ENCODE peak calls at places on chromosomes 5 and 9, in seven cellular contexts. Z is astrocyte of the spinal cord, V is AG04449, P is sigmoid colon, U is AG09319, T is GM12865, W is GM06990. M is an unnamed sample.

GRCh38 chr5:154761062-154761740 is 6.0 kb downstream of the LARP1 start:
- DNase-seq in Z (no peak), V (no peak), P (no peak), U (no peak), T (peak), W (no peak), M (no peak)

GRCh38 chr9:106829666-106830408 is 33.1 kb upstream of the ZNF462 start:
- DNase-seq in Z (no peak), V (no peak), P (no peak), U (no peak), T (no peak), W (no peak), M (no peak)

GRCh38 chr9:31839273-31839672 is 545.2 kb upstream of the ACO1 start:
- DNase-seq in Z (peak), V (no peak), P (no peak), U (no peak), T (no peak), W (no peak), M (no peak)

GRCh38 chr5:73540192-73540591 is 25.2 kb downstream of the ANKRA2 start:
- DNase-seq in Z (peak), V (no peak), P (no peak), U (no peak), T (no peak), W (no peak), M (no peak)

GRCh38 chr5:163586431-163587033 is 81.1 kb downstream of the MAT2B start:
- DNase-seq in Z (peak), V (no peak), P (no peak), U (no peak), T (no peak), W (no peak), M (no peak)

GRCh38 chr5:180799902-180800801 is 2.5 kb downstream of the MGAT1 start:
- DNase-seq in Z (peak), V (no peak), P (no peak), U (no peak), T (no peak), W (no peak), M (no peak)

GRCh38 chr5:93594591-93595419 is 11.8 kb downstream of the NR2F1 start:
- DNase-seq in Z (peak), V (no peak), P (no peak), U (no peak), T (no peak), W (no peak), M (no peak)

GRCh38 chr9:136512651-136513066 is 29.8 kb upstream of the SEC16A start:
- DNase-seq in Z (no peak), V (no peak), P (no peak), U (no peak), T (no peak), W (no peak), M (no peak)

GRCh38 chr9:35105571-35106342 is 2.8 kb upstream of the STOML2 start:
- DNase-seq in Z (no peak), V (no peak), P (no peak), U (no peak), T (no peak), W (no peak), M (no peak)

GRCh38 chr5:78008356-78008967 is 232.3 kb upstream of the TBCA start:
- DNase-seq in Z (peak), V (no peak), P (no peak), U (peak), T (peak), W (peak), M (no peak)

GRCh38 chr5:96881511-96882115 is 5.3 kb downstream of the ERAP2 start:
- DNase-seq in Z (peak), V (peak), P (no peak), U (no peak), T (no peak), W (no peak), M (no peak)

GRCh38 chr5:53087596-53087995 is 22.0 kb downstream of the MOCS2 start:
- DNase-seq in Z (no peak), V (no peak), P (no peak), U (no peak), T (no peak), W (no peak), M (no peak)

GRCh38 chr5:142837274-142837673 is 67.1 kb downstream of the ARHGAP26 start:
- DNase-seq in Z (no peak), V (no peak), P (no peak), U (no peak), T (no peak), W (no peak), M (no peak)

GRCh38 chr9:106456581-106456980 is 406.4 kb upstream of the ZNF462 start:
- DNase-seq in Z (no peak), V (no peak), P (no peak), U (no peak), T (no peak), W (no peak), M (no peak)

GRCh38 chr9:12846035-12846434 is 71.2 kb downstream of the LURAP1L start:
- DNase-seq in Z (no peak), V (no peak), P (no peak), U (no peak), T (no peak), W (no peak), M (no peak)

GRCh38 chr9:86983260-86984255 is 36.3 kb upstream of the GAS1 start:
- DNase-seq in Z (peak), V (peak), P (no peak), U (peak), T (no peak), W (no peak), M (no peak)

GRCh38 chr9:91197232-91198181 is 164.2 kb downstream of the AUH start:
- DNase-seq in Z (peak), V (peak), P (peak), U (peak), T (no peak), W (no peak), M (no peak)

GRCh38 chr5:44275908-44276307 is 113.3 kb downstream of the FGF10 start:
- DNase-seq in Z (no peak), V (no peak), P (no peak), U (no peak), T (no peak), W (no peak), M (no peak)

GRCh38 chr5:96855041-96855872 is 21.0 kb upstream of the ERAP2 start:
- DNase-seq in Z (peak), V (no peak), P (no peak), U (no peak), T (no peak), W (no peak), M (no peak)

GRCh38 chr9:122053056-122053455 is 40.1 kb downstream of the TTLL11 start:
- DNase-seq in Z (no peak), V (no peak), P (no peak), U (no peak), T (no peak), W (no peak), M (no peak)

GRCh38 chr5:143887302-143887638 is 75.3 kb downstream of the HMHB1 start:
- DNase-seq in Z (peak), V (no peak), P (no peak), U (no peak), T (no peak), W (no peak), M (peak)

GRCh38 chr5:168128556-168128955 is 162.9 kb upstream of the WWC1 start:
- DNase-seq in Z (no peak), V (no peak), P (no peak), U (no peak), T (no peak), W (no peak), M (no peak)

GRCh38 chr5:101605700-101606099 is 690.4 kb downstream of the SLCO4C1 start:
- DNase-seq in Z (no peak), V (no peak), P (no peak), U (no peak), T (no peak), W (no peak), M (no peak)

GRCh38 chr9:124320062-124320973 is 62.6 kb downstream of the NEK6 start:
- DNase-seq in Z (peak), V (no peak), P (peak), U (peak), T (peak), W (no peak), M (peak)

GRCh38 chr5:113119271-113119924 is 142.8 kb downstream of the DCP2 start:
- DNase-seq in Z (no peak), V (no peak), P (peak), U (no peak), T (no peak), W (no peak), M (peak)

GRCh38 chr9:37220971-37221370 is 100.6 kb downstream of the ZCCHC7 start:
- DNase-seq in Z (no peak), V (no peak), P (no peak), U (no peak), T (no peak), W (no peak), M (no peak)

GRCh38 chr5:128199611-128200010 is 116.0 kb downstream of the SLC12A2 start:
- DNase-seq in Z (no peak), V (no peak), P (no peak), U (no peak), T (no peak), W (no peak), M (no peak)

GRCh38 chr9:125190371-125190801 is 783 bp upstream of the PPP6C start:
- DNase-seq in Z (no peak), V (no peak), P (no peak), U (no peak), T (peak), W (no peak), M (no peak)

GRCh38 chr5:116614603-116614920 is 39.9 kb upstream of the SEMA6A start:
- DNase-seq in Z (no peak), V (no peak), P (no peak), U (no peak), T (no peak), W (no peak), M (no peak)

GRCh38 chr5:153756540-153756939 is 266.1 kb downstream of the GRIA1 start:
- DNase-seq in Z (peak), V (no peak), P (no peak), U (no peak), T (no peak), W (no peak), M (no peak)

GRCh38 chr5:134003064-134003956 is 1.5 kb downstream of the VDAC1 start:
- DNase-seq in Z (no peak), V (no peak), P (no peak), U (no peak), T (no peak), W (no peak), M (no peak)
- TF ChIP-seq CTCF in Z (no peak), V (no peak), P (no peak), U (no peak), T (no peak), W (no peak), M (no peak)

GRCh38 chr9:114139061-114139460 is 16.3 kb upstream of the COL27A1 start:
- DNase-seq in Z (no peak), V (no peak), P (no peak), U (no peak), T (no peak), W (no peak), M (no peak)

GRCh38 chr9:114137831-114138230 is 17.5 kb upstream of the COL27A1 start:
- DNase-seq in Z (no peak), V (no peak), P (no peak), U (no peak), T (no peak), W (no peak), M (no peak)

GRCh38 chr9:114140850-114141249 is 14.5 kb upstream of the COL27A1 start:
- DNase-seq in Z (no peak), V (no peak), P (no peak), U (no peak), T (no peak), W (no peak), M (no peak)

GRCh38 chr9:114140401-114140800 is 14.9 kb upstream of the COL27A1 start:
- DNase-seq in Z (no peak), V (no peak), P (no peak), U (no peak), T (no peak), W (no peak), M (no peak)

GRCh38 chr9:114138537-114138936 is 16.8 kb upstream of the COL27A1 start:
- DNase-seq in Z (no peak), V (no peak), P (no peak), U (no peak), T (no peak), W (no peak), M (no peak)
- TF ChIP-seq CTCF in Z (no peak), V (no peak), P (no peak), U (no peak), T (no peak), W (no peak), M (no peak)

GRCh38 chr5:177600458-177601018 is 606 bp downstream of the B4GALT7 start:
- DNase-seq in Z (peak), V (no peak), P (no peak), U (no peak), T (peak), W (no peak), M (no peak)

GRCh38 chr5:177603631-177604030 is 3.7 kb downstream of the B4GALT7 start:
- DNase-seq in Z (no peak), V (no peak), P (no peak), U (no peak), T (no peak), W (no peak), M (no peak)

GRCh38 chr5:177602458-177602830 is 2.5 kb downstream of the B4GALT7 start:
- DNase-seq in Z (no peak), V (no peak), P (no peak), U (no peak), T (no peak), W (no peak), M (no peak)

GRCh38 chr5:177601126-177601525 is 1.2 kb downstream of the B4GALT7 start:
- DNase-seq in Z (no peak), V (no peak), P (no peak), U (no peak), T (no peak), W (no peak), M (no peak)

GRCh38 chr5:177601577-177602457 is 1.9 kb downstream of the B4GALT7 start:
- DNase-seq in Z (no peak), V (no peak), P (no peak), U (no peak), T (no peak), W (no peak), M (no peak)
- TF ChIP-seq CTCF in Z (no peak), V (no peak), P (no peak), U (no peak), T (no peak), W (no peak), M (no peak)

DNA sequence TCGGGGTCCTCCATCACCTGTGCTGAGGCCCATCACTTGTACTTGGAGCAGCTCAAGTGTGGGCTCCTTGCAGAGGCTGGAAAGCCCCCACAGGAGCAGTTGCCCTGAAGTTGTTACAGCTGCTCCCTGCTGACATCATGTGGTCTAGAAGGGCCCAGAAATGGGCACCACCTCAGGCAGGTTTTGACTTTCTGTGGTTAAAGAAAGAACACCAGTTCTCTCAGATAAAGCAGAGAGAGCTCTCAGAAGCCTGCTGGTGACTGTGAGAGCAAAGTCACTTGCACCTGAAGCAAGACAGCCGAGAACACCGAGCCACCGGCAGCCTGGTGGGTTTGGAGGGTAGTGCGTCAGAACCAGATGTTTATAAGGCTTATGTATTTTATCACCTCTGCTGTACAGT is 70.4 kb downstream of the MVB12B start:
- DNase-seq in Z (no peak), V (no peak), P (no peak), U (no peak), T (peak), W (peak), M (no peak)
- TF ChIP-seq CTCF in Z (no peak), V (no peak), P (no peak), U (no peak), T (no peak), W (peak), M (no peak)

GRCh38 chr5:109035470-109035869 is 287.8 kb downstream of the FER start:
- DNase-seq in Z (no peak), V (no peak), P (no peak), U (no peak), T (no peak), W (no peak), M (no peak)

GRCh38 chr5:109041319-109041718 is 293.6 kb downstream of the FER start:
- DNase-seq in Z (no peak), V (no peak), P (no peak), U (no peak), T (no peak), W (no peak), M (no peak)

GRCh38 chr5:109034276-109034675 is 286.6 kb downstream of the FER start:
- DNase-seq in Z (no peak), V (no peak), P (no peak), U (no peak), T (peak), W (no peak), M (no peak)

GRCh38 chr5:109038209-109038840 is 290.6 kb downstream of the FER start:
- DNase-seq in Z (no peak), V (no peak), P (no peak), U (no peak), T (no peak), W (no peak), M (no peak)
- TF ChIP-seq CTCF in Z (no peak), V (no peak), P (no peak), U (no peak), T (no peak), W (no peak), M (no peak)

GRCh38 chr9:129362287-129363098 is 184.4 kb upstream of the IER5L start:
- DNase-seq in Z (no peak), V (no peak), P (no peak), U (no peak), T (no peak), W (no peak), M (no peak)
- TF ChIP-seq CTCF in Z (no peak), V (no peak), P (no peak), U (no peak), T (no peak), W (no peak), M (no peak)

DNA sequence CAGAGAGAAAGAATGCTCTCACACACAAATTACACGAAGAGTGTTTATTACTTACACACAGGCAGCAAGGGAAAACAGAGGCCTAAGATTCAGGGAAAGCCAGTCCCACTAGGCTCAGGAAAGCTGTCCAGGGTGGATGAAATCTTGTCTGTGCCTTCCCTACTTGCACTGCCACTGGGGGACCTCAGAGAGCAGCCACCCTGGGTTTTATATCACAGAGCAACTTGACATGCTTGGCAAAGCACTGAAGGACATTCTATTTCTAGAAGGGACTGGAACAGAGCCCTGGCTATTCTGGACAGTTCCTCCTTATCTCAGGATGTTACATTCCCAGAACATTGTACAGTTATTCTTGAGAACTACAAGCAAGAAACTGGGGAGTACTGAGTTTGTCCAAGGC is 7.5 kb upstream of the PRSS3 start:
- DNase-seq in Z (no peak), V (no peak), P (no peak), U (no peak), T (no peak), W (no peak), M (peak)
- TF ChIP-seq CTCF in Z (no peak), V (no peak), P (no peak), U (no peak), T (no peak), W (peak), M (no peak)

GRCh38 chr9:92706218-92706940 is 36.4 kb upstream of the IPPK start:
- DNase-seq in Z (no peak), V (no peak), P (no peak), U (no peak), T (peak), W (no peak), M (no peak)
- TF ChIP-seq CTCF in Z (peak), V (peak), P (no peak), U (peak), T (peak), W (peak), M (peak)

GRCh38 chr9:133042676-133043075 is 11.9 kb downstream of the GTF3C5 start:
- DNase-seq in Z (no peak), V (no peak), P (no peak), U (no peak), T (no peak), W (no peak), M (no peak)
- TF ChIP-seq CTCF in Z (no peak), V (no peak), P (no peak), U (no peak), T (no peak), W (no peak), M (no peak)

GRCh38 chr9:116497081-116497480 is 190.0 kb upstream of the TRIM32 start:
- DNase-seq in Z (no peak), V (no peak), P (no peak), U (no peak), T (no peak), W (no peak), M (peak)
- TF ChIP-seq CTCF in Z (no peak), V (no peak), P (no peak), U (peak), T (no peak), W (no peak), M (no peak)